ENCODE peak calls at places on chromosomes 12 and 14, in six cellular contexts. One of them, this sample, is unnamed.

GRCh38 chr12:93888964-93889363 is 211.8 kb downstream of the CRADD start:
- DNase-seq in endothelial cell of umbilical vein: no peak
- DNase-seq in HCT116: no peak
- DNase-seq in GM12878: no peak
- DNase-seq in A549: no peak
- DNase-seq in WTC11: no peak
- DNase-seq in this sample: no peak

GRCh38 chr14:100105357-100106169 is 40.3 kb downstream of the EVL start:
- DNase-seq in endothelial cell of umbilical vein: no peak
- DNase-seq in HCT116: no peak
- DNase-seq in GM12878: no peak
- DNase-seq in WTC11: no peak
- DNase-seq in A549: no peak
- DNase-seq in this sample: no peak

GRCh38 chr12:104024348-104024747 is 25.6 kb downstream of the GLT8D2 start:
- DNase-seq in HCT116: no peak
- DNase-seq in GM12878: no peak
- DNase-seq in WTC11: no peak
- DNase-seq in A549: no peak
- DNase-seq in endothelial cell of umbilical vein: no peak
- DNase-seq in this sample: no peak

GRCh38 chr14:64782196-64782595 is 78.0 kb downstream of the PLEKHG3 start:
- DNase-seq in GM12878: no peak
- DNase-seq in A549: no peak
- DNase-seq in WTC11: no peak
- DNase-seq in endothelial cell of umbilical vein: no peak
- DNase-seq in HCT116: no peak
- DNase-seq in this sample: no peak

GRCh38 chr14:95190857-95191256 is 33.5 kb upstream of the DICER1 start:
- DNase-seq in HCT116: no peak
- DNase-seq in WTC11: no peak
- DNase-seq in GM12878: no peak
- DNase-seq in endothelial cell of umbilical vein: no peak
- DNase-seq in A549: no peak
- DNase-seq in this sample: no peak

GRCh38 chr12:26246483-26247164 is 51.3 kb downstream of the SSPN start:
- DNase-seq in A549: no peak
- DNase-seq in GM12878: no peak
- DNase-seq in HCT116: peak
- DNase-seq in endothelial cell of umbilical vein: no peak
- DNase-seq in WTC11: no peak
- DNase-seq in this sample: no peak

GRCh38 chr12:116066381-116067230 is 210.9 kb downstream of the MED13L start:
- DNase-seq in endothelial cell of umbilical vein: peak
- DNase-seq in HCT116: peak
- DNase-seq in WTC11: peak
- DNase-seq in GM12878: no peak
- DNase-seq in A549: peak
- DNase-seq in this sample: peak

GRCh38 chr12:104376650-104377506 is 73.3 kb downstream of the EID3 start:
- DNase-seq in GM12878: no peak
- DNase-seq in endothelial cell of umbilical vein: no peak
- DNase-seq in WTC11: no peak
- DNase-seq in HCT116: no peak
- DNase-seq in A549: peak
- DNase-seq in this sample: no peak

GRCh38 chr14:65414961-65415589 is 2.5 kb downstream of the FUT8 start:
- DNase-seq in endothelial cell of umbilical vein: peak
- DNase-seq in WTC11: no peak
- DNase-seq in HCT116: no peak
- DNase-seq in GM12878: no peak
- DNase-seq in A549: peak
- DNase-seq in this sample: peak

GRCh38 chr14:75449703-75450102 is 21.9 kb downstream of the JDP2 start:
- DNase-seq in GM12878: no peak
- DNase-seq in WTC11: no peak
- DNase-seq in A549: no peak
- DNase-seq in HCT116: no peak
- DNase-seq in endothelial cell of umbilical vein: no peak
- DNase-seq in this sample: no peak

GRCh38 chr14:38238332-38238731 is 17.6 kb downstream of the CLEC14A start:
- DNase-seq in HCT116: no peak
- DNase-seq in A549: no peak
- DNase-seq in endothelial cell of umbilical vein: peak
- DNase-seq in WTC11: no peak
- DNase-seq in GM12878: no peak
- DNase-seq in this sample: no peak

GRCh38 chr14:37669242-37669641 is 73.8 kb downstream of the TTC6 start:
- DNase-seq in A549: no peak
- DNase-seq in endothelial cell of umbilical vein: no peak
- DNase-seq in GM12878: no peak
- DNase-seq in HCT116: peak
- DNase-seq in WTC11: no peak
- DNase-seq in this sample: no peak

GRCh38 chr14:55582741-55583140 is 2.7 kb downstream of the KTN1 start:
- DNase-seq in GM12878: no peak
- DNase-seq in endothelial cell of umbilical vein: no peak
- DNase-seq in HCT116: no peak
- DNase-seq in A549: no peak
- DNase-seq in WTC11: no peak
- DNase-seq in this sample: peak

GRCh38 chr14:85254718-85255117 is 275.2 kb upstream of the FLRT2 start:
- DNase-seq in GM12878: no peak
- DNase-seq in WTC11: no peak
- DNase-seq in A549: no peak
- DNase-seq in HCT116: no peak
- DNase-seq in endothelial cell of umbilical vein: no peak
- DNase-seq in this sample: no peak

GRCh38 chr12:6469609-6470374 is 685 bp downstream of the VAMP1 start:
- DNase-seq in WTC11: no peak
- DNase-seq in A549: no peak
- DNase-seq in HCT116: no peak
- DNase-seq in endothelial cell of umbilical vein: no peak
- DNase-seq in GM12878: no peak
- DNase-seq in this sample: no peak

GRCh38 chr12:24278832-24279231 is 329.4 kb upstream of the SOX5 start:
- DNase-seq in A549: no peak
- DNase-seq in endothelial cell of umbilical vein: no peak
- DNase-seq in WTC11: no peak
- DNase-seq in GM12878: no peak
- DNase-seq in HCT116: no peak
- DNase-seq in this sample: no peak

GRCh38 chr12:12018454-12018853 is 52.3 kb upstream of the BCL2L14 start:
- DNase-seq in WTC11: no peak
- DNase-seq in GM12878: no peak
- DNase-seq in endothelial cell of umbilical vein: no peak
- DNase-seq in HCT116: no peak
- DNase-seq in A549: no peak
- DNase-seq in this sample: no peak

GRCh38 chr12:79298511-79298910 is 392.3 kb downstream of the PAWR start:
- DNase-seq in GM12878: no peak
- DNase-seq in endothelial cell of umbilical vein: peak
- DNase-seq in WTC11: no peak
- DNase-seq in HCT116: no peak
- DNase-seq in A549: peak
- DNase-seq in this sample: no peak

GRCh38 chr14:34781242-34781641 is 66.8 kb upstream of the CFL2 start:
- DNase-seq in GM12878: peak
- DNase-seq in endothelial cell of umbilical vein: peak
- DNase-seq in A549: no peak
- DNase-seq in WTC11: no peak
- DNase-seq in HCT116: no peak
- DNase-seq in this sample: peak

GRCh38 chr14:35384386-35385041 is 20.0 kb downstream of the NFKBIA start:
- DNase-seq in WTC11: no peak
- DNase-seq in HCT116: no peak
- DNase-seq in GM12878: no peak
- DNase-seq in A549: peak
- DNase-seq in endothelial cell of umbilical vein: peak
- DNase-seq in this sample: no peak

GRCh38 chr12:76945867-76946266 is 67.0 kb upstream of the CSRP2 start:
- DNase-seq in WTC11: no peak
- DNase-seq in HCT116: no peak
- DNase-seq in GM12878: no peak
- DNase-seq in A549: no peak
- DNase-seq in endothelial cell of umbilical vein: no peak
- DNase-seq in this sample: no peak

GRCh38 chr12:89163918-89164317 is 188.4 kb downstream of the DUSP6 start:
- DNase-seq in HCT116: no peak
- DNase-seq in GM12878: no peak
- DNase-seq in WTC11: no peak
- DNase-seq in A549: peak
- DNase-seq in endothelial cell of umbilical vein: peak
- DNase-seq in this sample: peak

GRCh38 chr12:45655186-45655585 is 74.3 kb upstream of the ARID2 start:
- DNase-seq in HCT116: no peak
- DNase-seq in endothelial cell of umbilical vein: no peak
- DNase-seq in A549: peak
- DNase-seq in WTC11: no peak
- DNase-seq in GM12878: no peak
- DNase-seq in this sample: peak

GRCh38 chr14:35331605-35332516 is 39.7 kb downstream of the PSMA6 start:
- DNase-seq in WTC11: no peak
- DNase-seq in GM12878: no peak
- DNase-seq in A549: no peak
- DNase-seq in endothelial cell of umbilical vein: no peak
- DNase-seq in HCT116: peak
- DNase-seq in this sample: no peak

GRCh38 chr14:87615822-87616679 is 376.9 kb downstream of the GALC start:
- DNase-seq in A549: peak
- DNase-seq in HCT116: peak
- DNase-seq in endothelial cell of umbilical vein: no peak
- DNase-seq in WTC11: peak
- DNase-seq in GM12878: no peak
- DNase-seq in this sample: peak

GRCh38 chr12:67268335-67268895 is 743 bp upstream of the CAND1 start:
- DNase-seq in endothelial cell of umbilical vein: peak
- DNase-seq in HCT116: peak
- DNase-seq in WTC11: peak
- DNase-seq in A549: peak
- DNase-seq in GM12878: no peak
- DNase-seq in this sample: peak

GRCh38 chr12:117579939-117580717 is 218.7 kb upstream of the NOS1 start:
- DNase-seq in WTC11: no peak
- DNase-seq in endothelial cell of umbilical vein: no peak
- DNase-seq in GM12878: no peak
- DNase-seq in HCT116: no peak
- DNase-seq in A549: no peak
- DNase-seq in this sample: no peak

DNA sequence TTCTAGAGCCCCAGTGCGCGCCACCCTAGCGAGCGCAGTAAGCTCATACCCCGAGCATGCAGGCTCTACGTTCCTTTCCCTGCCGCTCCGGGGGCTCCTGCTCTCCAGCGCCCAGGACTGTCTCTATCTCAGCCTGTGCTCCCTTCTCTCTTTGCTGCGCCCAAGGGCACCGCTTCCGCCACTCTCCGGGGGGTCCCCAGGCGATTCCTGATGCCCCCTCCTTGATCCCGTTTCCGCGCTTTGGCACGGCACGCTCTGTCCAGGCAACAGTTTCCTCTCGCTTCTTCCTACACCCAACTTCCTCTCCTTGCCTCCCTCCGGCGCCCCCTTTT is 791 bp downstream of the TMEM233 start:
- DNase-seq in WTC11: peak
- DNase-seq in endothelial cell of umbilical vein: no peak
- DNase-seq in A549: no peak
- DNase-seq in HCT116: no peak
- DNase-seq in GM12878: no peak
- DNase-seq in this sample: no peak
- TF ChIP-seq MAX in WTC11: no peak
- TF ChIP-seq MAX in endothelial cell of umbilical vein: no peak
- TF ChIP-seq MAX in A549: no peak
- TF ChIP-seq MAX in HCT116: no peak
- TF ChIP-seq MAX in GM12878: no peak
- TF ChIP-seq MAX in this sample: no peak

GRCh38 chr14:72554994-72555608 is 338.8 kb downstream of the DPF3 start:
- DNase-seq in endothelial cell of umbilical vein: no peak
- DNase-seq in WTC11: no peak
- DNase-seq in A549: no peak
- DNase-seq in GM12878: no peak
- DNase-seq in HCT116: no peak
- DNase-seq in this sample: no peak
- TF ChIP-seq MAX in endothelial cell of umbilical vein: no peak
- TF ChIP-seq MAX in WTC11: no peak
- TF ChIP-seq MAX in A549: no peak
- TF ChIP-seq MAX in GM12878: no peak
- TF ChIP-seq MAX in HCT116: no peak
- TF ChIP-seq MAX in this sample: no peak

DNA sequence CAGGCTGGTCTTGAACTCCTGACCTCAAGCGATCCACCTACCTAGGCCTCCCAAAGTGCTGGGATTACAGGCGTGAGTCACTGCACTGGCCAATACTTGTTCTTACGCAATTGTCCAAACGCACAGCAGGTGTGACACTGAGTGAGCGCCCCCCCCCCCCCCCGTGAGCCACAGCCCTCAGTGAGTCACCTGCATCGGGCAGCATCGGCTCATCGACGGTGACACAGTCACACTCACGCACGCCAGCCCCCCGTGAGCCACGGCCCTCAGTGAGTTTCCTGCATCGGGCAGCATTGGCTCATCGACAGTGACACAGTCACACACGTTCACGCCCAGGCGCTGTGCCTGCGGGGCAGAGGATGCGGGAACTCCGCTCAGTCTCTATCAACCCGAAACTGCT is 42.5 kb downstream of the GALNT9 start:
- DNase-seq in HCT116: peak
- DNase-seq in endothelial cell of umbilical vein: no peak
- DNase-seq in GM12878: no peak
- DNase-seq in WTC11: peak
- DNase-seq in A549: peak
- DNase-seq in this sample: peak
- TF ChIP-seq MAX in HCT116: no peak
- TF ChIP-seq MAX in endothelial cell of umbilical vein: no peak
- TF ChIP-seq MAX in GM12878: no peak
- TF ChIP-seq MAX in WTC11: no peak
- TF ChIP-seq MAX in A549: peak
- TF ChIP-seq MAX in this sample: no peak

GRCh38 chr14:101961011-101961721 is 3.2 kb upstream of the DYNC1H1 start:
- DNase-seq in HCT116: peak
- DNase-seq in WTC11: peak
- DNase-seq in A549: peak
- DNase-seq in GM12878: peak
- DNase-seq in endothelial cell of umbilical vein: peak
- DNase-seq in this sample: peak

GRCh38 chr14:101958418-101959185 is 5.8 kb upstream of the DYNC1H1 start:
- DNase-seq in endothelial cell of umbilical vein: no peak
- DNase-seq in WTC11: no peak
- DNase-seq in GM12878: no peak
- DNase-seq in A549: no peak
- DNase-seq in HCT116: no peak
- DNase-seq in this sample: no peak

GRCh38 chr14:101959277-101959676 is 5.1 kb upstream of the DYNC1H1 start:
- DNase-seq in GM12878: no peak
- DNase-seq in HCT116: no peak
- DNase-seq in A549: no peak
- DNase-seq in endothelial cell of umbilical vein: no peak
- DNase-seq in WTC11: no peak
- DNase-seq in this sample: peak

GRCh38 chr14:101961746-101962502 is 2.4 kb upstream of the DYNC1H1 start:
- DNase-seq in HCT116: no peak
- DNase-seq in endothelial cell of umbilical vein: no peak
- DNase-seq in A549: no peak
- DNase-seq in WTC11: no peak
- DNase-seq in GM12878: no peak
- DNase-seq in this sample: no peak

GRCh38 chr14:101960225-101960624 is 4.1 kb upstream of the DYNC1H1 start:
- DNase-seq in HCT116: no peak
- DNase-seq in WTC11: peak
- DNase-seq in GM12878: no peak
- DNase-seq in endothelial cell of umbilical vein: peak
- DNase-seq in A549: no peak
- DNase-seq in this sample: peak
- TF ChIP-seq MAX in HCT116: no peak
- TF ChIP-seq MAX in WTC11: no peak
- TF ChIP-seq MAX in GM12878: no peak
- TF ChIP-seq MAX in endothelial cell of umbilical vein: no peak
- TF ChIP-seq MAX in A549: no peak
- TF ChIP-seq MAX in this sample: no peak